ENCODE peak calls at places on chromosomes 13 and 19, in six cellular contexts. I, P, F, R, Q and H are unnamed samples.
A peak's percentile ranks its signal among the peaks of the same experiment; 100 is the strongest.

GRCh38 chr19:9070066-9070465 is 16.8 kb upstream of the OR1M1 start:
- DNase-seq in I (no peak), P (no peak), Q (peak; percentile 20), F (no peak), R (no peak), H (no peak)

GRCh38 chr13:63279136-63279535 is 1863.5 kb upstream of the PCDH20 start:
- DNase-seq in I (no peak), Q (no peak), R (no peak), P (no peak), F (no peak), H (no peak)

GRCh38 chr19:10412257-10412977 is 7.9 kb upstream of the PDE4A start:
- DNase-seq in I (no peak), P (no peak), F (no peak), R (no peak), Q (no peak), H (no peak)

GRCh38 chr19:43465468-43466120 is at the start of gene LYPD3:
- DNase-seq in R (no peak), P (no peak), F (peak; percentile 24), I (no peak), Q (peak; percentile 67), H (no peak)

GRCh38 chr13:40564342-40564997 is 102.0 kb downstream of the FOXO1 start:
- DNase-seq in I (no peak), F (no peak), P (no peak), R (no peak), Q (no peak), H (no peak)

GRCh38 chr13:37878496-37878895 is 8.9 kb upstream of the TRPC4 start:
- DNase-seq in Q (no peak), R (no peak), F (no peak), P (no peak), I (no peak), H (no peak)

GRCh38 chr13:37277435-37278144 is 172.1 kb upstream of the CSNK1A1L start:
- DNase-seq in I (no peak), R (no peak), P (no peak), F (no peak), Q (no peak), H (peak; percentile 10)

GRCh38 chr13:100314132-100314910 is 225.4 kb downstream of the PCCA start:
- DNase-seq in R (no peak), F (no peak), I (no peak), P (no peak), Q (no peak), H (no peak)

GRCh38 chr13:23915308-23915707 is 18.0 kb upstream of the C1QTNF9B start:
- DNase-seq in P (no peak), F (no peak), Q (no peak), R (no peak), I (no peak), H (no peak)

GRCh38 chr19:5407356-5407755 is 47.9 kb upstream of the ZNRF4 start:
- DNase-seq in P (no peak), Q (no peak), R (no peak), I (no peak), F (no peak), H (no peak)

GRCh38 chr13:34826432-34826831 is 115.6 kb upstream of the NBEA start:
- DNase-seq in P (no peak), I (no peak), F (no peak), Q (no peak), R (no peak), H (no peak)

GRCh38 chr19:2551172-2551863 is 75.4 kb downstream of the GADD45B start:
- DNase-seq in R (no peak), Q (no peak), F (no peak), P (no peak), I (no peak), H (no peak)

GRCh38 chr19:45405435-45406164 is 731 bp upstream of the PPP1R13L start:
- DNase-seq in R (peak; percentile 90), P (peak; percentile 71), I (peak; percentile 64), Q (peak; percentile 93), F (peak; percentile 90), H (peak; percentile 92)